ENCODE peak calls at places on chromosomes 4 and X, in nine cellular contexts. F, Y, M, I, L, Q, A, R and H are unnamed samples.

GRCh38 chr4:80243274-80244018 is 23.0 kb upstream of the FGF5 start:
- DNase-seq in A (no peak), Q (no peak), L (no peak), F (no peak), Y (no peak), R (no peak), M (no peak), I (no peak), H (no peak)

GRCh38 chr4:147560632-147561031 is 56.6 kb upstream of the TMEM184C start:
- DNase-seq in I (no peak), F (no peak), Q (no peak), Y (no peak), A (no peak), L (no peak), M (no peak), R (no peak), H (no peak)

GRCh38 chrX:73267979-73268378 is 53.3 kb upstream of the NAP1L2 start:
- DNase-seq in A (no peak), Y (no peak), L (no peak), I (no peak), F (no peak), M (no peak), R (no peak), Q (no peak), H (no peak)

GRCh38 chr4:45358573-45359506 is 632.5 kb upstream of the GNPDA2 start:
- DNase-seq in A (no peak), Q (no peak), F (no peak), I (no peak), Y (no peak), R (no peak), M (no peak), L (no peak), H (no peak)

GRCh38 chrX:51148848-51149247 is 183.8 kb upstream of the NUDT10 start:
- DNase-seq in A (no peak), F (no peak), Q (peak; percentile 50), R (no peak), L (no peak), M (no peak), I (peak; percentile 2), Y (no peak), H (no peak)

GRCh38 chr4:79471309-79471708 is 63.3 kb upstream of the GK2 start:
- DNase-seq in Y (no peak), I (no peak), M (no peak), L (no peak), Q (no peak), R (no peak), F (no peak), A (no peak), H (no peak)

GRCh38 chr4:23041501-23041900 is 348.8 kb downstream of the GBA3 start:
- DNase-seq in I (no peak), A (no peak), Q (no peak), Y (no peak), R (no peak), F (no peak), M (no peak), L (no peak), H (no peak)

GRCh38 chr4:3204021-3204431 is 44.9 kb upstream of the MSANTD1 start:
- DNase-seq in F (peak; percentile 37), I (no peak), L (peak; percentile 50), Y (no peak), A (no peak), Q (no peak), M (no peak), R (no peak), H (no peak)

GRCh38 chr4:6988016-6988715 is 55.0 kb upstream of the TADA2B start:
- DNase-seq in I (peak; percentile 23), R (no peak), Q (peak; percentile 59), L (no peak), M (no peak), Y (no peak), A (no peak), F (no peak), H (no peak)

GRCh38 chrX:74015379-74016019 is 288.5 kb upstream of the ZCCHC13 start:
- DNase-seq in Q (peak; percentile 49), Y (no peak), F (peak; percentile 73), A (peak; percentile 78), I (peak; percentile 78), L (peak; percentile 72), M (peak; percentile 3), R (no peak), H (peak; percentile 29)

GRCh38 chrX:54758114-54759055 is 39.7 kb downstream of the ITIH6 start:
- DNase-seq in F (no peak), Q (no peak), R (peak; percentile 16), A (no peak), I (no peak), M (no peak), L (no peak), Y (no peak), H (no peak)

GRCh38 chr4:55830741-55831140 is 11.2 kb downstream of the EXOC1L start:
- DNase-seq in R (no peak), I (no peak), Q (no peak), F (no peak), A (no peak), M (no peak), Y (no peak), L (no peak), H (no peak)

GRCh38 chrX:150212672-150213480 is 150.2 kb upstream of the MAMLD1 start:
- DNase-seq in Y (no peak), A (no peak), I (no peak), L (no peak), R (no peak), F (peak; percentile 57), Q (no peak), M (no peak), H (no peak)

GRCh38 chr4:95095352-95095974 is 337.7 kb downstream of the BMPR1B start:
- DNase-seq in Q (peak; percentile 18), R (no peak), L (peak; percentile 13), M (no peak), F (no peak), I (peak; percentile 6), A (no peak), Y (no peak), H (no peak)

GRCh38 chr4:187656953-187657352 is 338.6 kb upstream of the ZFP42 start:
- DNase-seq in M (no peak), Q (no peak), Y (no peak), F (no peak), L (no peak), A (no peak), R (no peak), I (no peak), H (no peak)

DNA sequence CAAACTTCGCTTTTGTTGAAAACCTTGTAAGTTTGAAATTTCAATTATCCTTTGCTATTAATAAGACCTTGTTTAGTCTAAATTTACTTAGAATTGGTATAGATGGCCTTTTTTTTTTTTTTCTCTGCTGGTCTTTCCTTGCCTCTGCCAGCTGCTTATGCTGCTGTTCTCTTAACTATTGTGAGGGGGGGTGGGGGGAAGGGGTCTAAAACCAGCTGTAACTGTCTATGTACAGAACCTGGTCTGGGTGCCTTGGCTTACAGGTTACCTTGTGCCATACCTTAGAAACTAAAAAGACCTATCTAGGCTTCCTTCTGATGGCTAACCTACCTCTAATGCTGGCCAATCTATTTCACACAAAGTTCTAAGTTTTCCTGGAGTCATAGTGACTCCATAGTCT is 1.0 kb downstream of the UGT2B17 start:
- DNase-seq in M (no peak), I (no peak), Q (no peak), F (no peak), L (no peak), R (no peak), Y (no peak), A (no peak), H (no peak)
- H3K4me3 ChIP-seq in M (no peak overlapping the region), I (no peak overlapping the region), Q (no peak overlapping the region), F (no peak overlapping the region), L (no peak overlapping the region), R (no peak overlapping the region), Y (no peak overlapping the region), A (no peak overlapping the region), H (no peak overlapping the region)

GRCh38 chr4:139904406-139904805 is 238.8 kb downstream of the MGST2 start:
- DNase-seq in I (no peak), F (no peak), L (no peak), M (no peak), R (no peak), A (no peak), Q (no peak), Y (no peak), H (no peak)

GRCh38 chr4:139903845-139904244 is 238.2 kb downstream of the MGST2 start:
- DNase-seq in I (peak; percentile 32), M (no peak), R (no peak), F (no peak), A (no peak), Q (no peak), L (no peak), Y (no peak), H (no peak)

GRCh38 chr4:139900964-139901376 is 235.4 kb downstream of the MGST2 start:
- DNase-seq in A (no peak), I (no peak), M (no peak), R (no peak), Q (no peak), F (no peak), Y (no peak), L (no peak), H (no peak)

GRCh38 chr4:139901516-139902327 is 236.1 kb downstream of the MGST2 start:
- DNase-seq in Q (no peak), I (no peak), M (no peak), L (no peak), R (no peak), A (no peak), Y (no peak), F (no peak), H (no peak)

GRCh38 chr4:139902328-139903217 is 237.0 kb downstream of the MGST2 start:
- DNase-seq in A (no peak), Y (no peak), M (no peak), I (no peak), L (no peak), F (no peak), R (no peak), Q (peak; percentile 47), H (no peak)
- TF ChIP-seq CTCF in A (no peak), Y (no peak), M (no peak), I (no peak), L (no peak), F (no peak), R (no peak), Q (peak; percentile 10), H (no peak)

GRCh38 chr4:190019023-190019858 is 7.8 kb downstream of the FRG2 start:
- DNase-seq in Y (no peak), Q (no peak), L (no peak), M (no peak), A (no peak), I (no peak), R (peak; percentile 82), F (no peak), H (no peak)
- H3K4me3 ChIP-seq in Y (no peak overlapping the region), Q (no peak overlapping the region), L (no peak overlapping the region), M (peak overlapping the region; percentile 35), A (no peak overlapping the region), I (no peak overlapping the region), R (no peak overlapping the region), F (no peak overlapping the region), H (no peak overlapping the region)

DNA sequence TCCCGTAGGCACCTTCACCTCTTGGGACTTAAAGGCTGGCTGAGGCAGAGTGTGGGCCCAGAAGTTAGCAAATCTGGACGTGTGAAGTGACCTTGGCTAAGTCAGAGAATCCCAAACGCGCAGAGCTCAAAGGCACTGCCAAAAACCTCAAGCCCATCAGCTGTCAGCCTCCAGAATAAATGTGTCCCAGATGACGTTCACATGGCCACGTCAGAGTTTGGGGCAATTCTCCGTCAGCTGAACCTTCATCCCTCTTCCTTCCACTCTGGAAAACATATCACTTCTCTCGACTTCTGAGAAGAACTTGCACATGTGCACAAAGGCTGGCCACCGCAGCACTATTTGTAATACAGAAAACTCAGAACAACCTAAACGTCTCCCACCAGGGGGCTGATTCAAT is 35.7 kb upstream of the APLN start:
- DNase-seq in A (peak; percentile 18), L (no peak), R (no peak), I (no peak), F (no peak), M (no peak), Q (no peak), Y (no peak), H (no peak)
- TF ChIP-seq CTCF in A (no peak), L (no peak), R (no peak), I (no peak), F (no peak), M (no peak), Q (no peak), Y (no peak), H (no peak)